ENCODE peak calls at places on chromosome 14, in six cellular contexts. U is transverse colon, Y is A549, A is ovary, T is upper lobe of left lung, P is H1. F is an unnamed sample.

GRCh38 chr14:66380143-66380542 is 106.0 kb upstream of the CCDC196 start:
- DNase-seq in U (no peak), Y (no peak), A (peak), T (no peak), P (no peak), F (no peak)

GRCh38 chr14:90140298-90140955 is 78.6 kb downstream of the KCNK13 start:
- DNase-seq in U (no peak), Y (no peak), A (no peak), T (no peak), P (no peak), F (no peak)

GRCh38 chr14:24085215-24085614 is 8.9 kb upstream of the PCK2 start:
- DNase-seq in U (no peak), Y (no peak), A (no peak), T (no peak), P (no peak), F (no peak)

GRCh38 chr14:49679271-49679670 is 8.7 kb downstream of the POLE2 start:
- DNase-seq in U (no peak), Y (no peak), A (no peak), T (no peak), P (no peak), F (no peak)

GRCh38 chr14:67650694-67651093 is 23.7 kb downstream of the VTI1B start:
- DNase-seq in U (no peak), Y (no peak), A (no peak), T (no peak), P (no peak), F (no peak)

GRCh38 chr14:74414380-74414779 is 11.6 kb downstream of the SYNDIG1L start:
- DNase-seq in U (no peak), Y (no peak), A (no peak), T (no peak), P (no peak), F (no peak)

GRCh38 chr14:89356496-89356895 is 60.5 kb downstream of the FOXN3 start:
- DNase-seq in U (no peak), Y (no peak), A (no peak), T (no peak), P (no peak), F (peak)

GRCh38 chr14:58535084-58535483 is 102.7 kb upstream of the DACT1 start:
- DNase-seq in U (no peak), Y (no peak), A (no peak), T (no peak), P (no peak), F (no peak)

GRCh38 chr14:76953196-76953945 is 75.1 kb downstream of the IRF2BPL start:
- DNase-seq in U (peak), Y (peak), A (peak), T (peak), P (no peak), F (no peak)

GRCh38 chr14:99698642-99699041 is 14.5 kb downstream of the CYP46A1 start:
- DNase-seq in U (no peak), Y (no peak), A (no peak), T (no peak), P (no peak), F (no peak)

DNA sequence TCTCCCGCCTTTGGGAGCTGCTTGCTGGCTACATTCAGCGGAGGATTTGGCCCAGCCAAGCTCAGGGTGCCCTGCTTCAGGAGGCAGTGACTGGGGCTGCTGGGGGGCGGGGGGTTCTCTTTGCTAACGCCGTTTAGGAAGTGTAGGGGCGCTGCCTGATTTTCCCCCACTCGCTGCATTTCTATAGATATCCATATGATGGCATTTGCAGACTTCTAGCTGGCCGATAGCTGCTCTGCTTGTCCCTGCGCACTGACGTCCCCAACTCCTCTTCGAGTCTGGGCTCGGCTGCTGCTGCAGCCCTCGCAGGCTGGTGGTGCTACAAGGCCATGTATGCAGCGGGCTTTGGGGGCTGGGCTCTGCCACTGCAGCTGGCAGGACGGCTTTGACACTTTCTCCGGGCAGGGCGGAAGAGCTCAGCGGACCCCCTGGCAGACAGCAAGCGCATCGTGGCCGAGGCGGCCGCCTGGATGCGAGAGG is 3.1 kb downstream of the LRFN5 start:
- DNase-seq in U (no peak), Y (peak), A (peak), T (no peak), P (no peak), F (no peak)
- TF ChIP-seq EP300 in U (no peak), Y (no peak), A (no peak), T (no peak), P (no peak), F (no peak)

GRCh38 chr14:78835052-78835451 is 664.9 kb downstream of the NRXN3 start:
- DNase-seq in U (no peak), Y (no peak), A (no peak), T (no peak), P (no peak), F (no peak)

GRCh38 chr14:78835909-78836308 is 665.7 kb downstream of the NRXN3 start:
- DNase-seq in U (no peak), Y (no peak), A (no peak), T (no peak), P (no peak), F (no peak)

GRCh38 chr14:78840898-78841297 is 670.7 kb downstream of the NRXN3 start:
- DNase-seq in U (no peak), Y (no peak), A (no peak), T (no peak), P (no peak), F (no peak)

GRCh38 chr14:78836777-78837176 is 666.6 kb downstream of the NRXN3 start:
- DNase-seq in U (peak), Y (peak), A (no peak), T (peak), P (peak), F (no peak)
- TF ChIP-seq CTCF in U (peak), Y (peak), A (no peak), T (no peak), P (peak), F (no peak)

DNA sequence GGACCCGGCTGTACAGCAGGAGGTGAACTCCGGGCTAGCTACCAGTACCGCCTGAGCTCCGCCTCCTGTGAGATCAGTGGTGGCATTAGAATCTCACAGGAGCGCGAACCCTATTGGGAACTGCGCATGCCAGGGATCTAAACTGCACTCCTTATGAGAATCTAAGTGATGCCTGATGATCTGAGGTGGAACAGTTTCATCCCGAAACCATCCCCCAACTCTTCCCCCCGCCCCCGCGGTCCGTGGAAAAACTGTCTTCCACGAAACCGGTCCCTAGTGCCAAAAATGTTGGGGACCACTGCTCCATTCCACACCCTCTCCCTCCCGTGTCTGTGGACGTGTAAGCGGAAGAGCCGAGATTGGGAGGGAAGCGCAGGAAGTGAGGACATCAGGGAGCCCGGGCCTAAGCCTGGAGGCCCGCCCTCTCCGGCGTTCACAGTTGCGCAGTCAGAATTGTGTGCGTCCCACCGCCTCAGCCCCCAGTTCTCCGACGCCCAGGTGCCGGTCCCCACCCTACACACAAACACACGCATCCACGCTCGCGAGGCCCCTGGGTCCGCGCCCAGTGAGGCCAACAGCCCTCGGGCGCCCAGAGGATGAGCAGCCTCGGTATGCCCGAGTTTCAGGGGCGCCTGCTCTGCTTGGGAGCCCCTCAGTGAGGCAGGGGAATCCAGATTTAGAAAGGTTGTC is 1.8 kb upstream of the RNASE4 start:
- DNase-seq in U (peak), Y (peak), A (peak), T (peak), P (no peak), F (peak)
- TF ChIP-seq EP300 in U (no peak), Y (no peak), A (no peak), T (no peak), P (no peak), F (no peak)

GRCh38 chr14:46951103-46951502 is 299.5 kb upstream of the RPL10L start:
- DNase-seq in U (no peak), Y (no peak), A (no peak), T (no peak), P (no peak), F (no peak)
- TF ChIP-seq CTCF in U (no peak), Y (no peak), A (no peak), T (no peak), P (no peak), F (no peak)

GRCh38 chr14:102994689-102995088 is 62.7 kb downstream of the CDC42BPB start:
- DNase-seq in U (peak), Y (no peak), A (no peak), T (no peak), P (no peak), F (no peak)

GRCh38 chr14:102993523-102993922 is 63.8 kb downstream of the CDC42BPB start:
- DNase-seq in U (peak), Y (peak), A (no peak), T (peak), P (no peak), F (no peak)

GRCh38 chr14:102998393-102998792 is 59.0 kb downstream of the CDC42BPB start:
- DNase-seq in U (no peak), Y (no peak), A (no peak), T (no peak), P (no peak), F (no peak)

GRCh38 chr14:102999227-102999895 is 58.0 kb downstream of the CDC42BPB start:
- DNase-seq in U (no peak), Y (no peak), A (no peak), T (no peak), P (no peak), F (no peak)

GRCh38 chr14:102996941-102997340 is 60.4 kb downstream of the CDC42BPB start:
- DNase-seq in U (no peak), Y (no peak), A (no peak), T (no peak), P (no peak), F (no peak)
- TF ChIP-seq EP300 in U (no peak), Y (no peak), A (no peak), T (no peak), P (no peak), F (no peak)

GRCh38 chr14:32012062-32012461 is 65.0 kb upstream of the ARHGAP5 start:
- DNase-seq in U (no peak), Y (no peak), A (no peak), T (no peak), P (no peak), F (no peak)

GRCh38 chr14:32014498-32014897 is 62.6 kb upstream of the ARHGAP5 start:
- DNase-seq in U (no peak), Y (no peak), A (no peak), T (no peak), P (no peak), F (peak)

GRCh38 chr14:32012571-32012970 is 64.5 kb upstream of the ARHGAP5 start:
- DNase-seq in U (no peak), Y (no peak), A (no peak), T (no peak), P (no peak), F (no peak)

GRCh38 chr14:32011225-32011624 is 65.9 kb upstream of the ARHGAP5 start:
- DNase-seq in U (no peak), Y (no peak), A (no peak), T (no peak), P (no peak), F (peak)

GRCh38 chr14:32013083-32013482 is 64.0 kb upstream of the ARHGAP5 start:
- DNase-seq in U (no peak), Y (peak), A (no peak), T (no peak), P (peak), F (no peak)
- TF ChIP-seq CTCF in U (no peak), Y (no peak), A (no peak), T (no peak), P (peak), F (no peak)

GRCh38 chr14:101963611-101964296 is 619 bp upstream of the DYNC1H1 start:
- DNase-seq in U (no peak), Y (no peak), A (peak), T (no peak), P (no peak), F (no peak)

GRCh38 chr14:101961746-101962502 is 2.4 kb upstream of the DYNC1H1 start:
- DNase-seq in U (no peak), Y (no peak), A (peak), T (no peak), P (no peak), F (no peak)

GRCh38 chr14:101963052-101963451 is 1.3 kb upstream of the DYNC1H1 start:
- DNase-seq in U (no peak), Y (no peak), A (no peak), T (no peak), P (no peak), F (no peak)

GRCh38 chr14:101961011-101961721 is 3.2 kb upstream of the DYNC1H1 start:
- DNase-seq in U (peak), Y (peak), A (peak), T (peak), P (peak), F (no peak)

DNA sequence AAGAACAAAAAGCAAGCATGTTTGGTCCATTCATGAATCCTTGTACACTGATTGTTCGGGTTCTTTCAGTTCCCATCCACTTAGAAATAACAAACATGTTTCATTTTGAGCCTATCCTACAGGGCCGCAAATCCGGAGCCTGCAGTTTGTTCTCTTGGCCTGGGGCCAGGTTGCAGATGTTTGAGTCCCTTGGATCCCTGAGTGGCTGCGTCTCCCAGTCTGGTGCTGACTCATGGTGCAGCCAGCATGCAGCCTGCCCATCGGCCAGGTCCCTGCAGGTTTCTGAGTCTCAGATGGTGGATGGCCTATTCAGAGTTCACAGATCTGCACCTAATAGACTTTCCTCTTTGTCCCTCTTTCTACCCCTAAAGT is 1.9 kb upstream of the DYNC1H1 start:
- DNase-seq in U (peak), Y (peak), A (peak), T (peak), P (no peak), F (no peak)
- TF ChIP-seq EP300 in U (no peak), Y (no peak), A (no peak), T (no peak), P (no peak), F (no peak)